ENCODE peak calls at places on chromosomes 1 and 21, in eight cellular contexts. N is aorta; X is GM12878; U is cardiac muscle cell; A is CD8-positive, alpha-beta T cell; Z is MM.1S; S is OCI-LY7; C is right lobe of liver. I is an unnamed sample. For H3K4me1, the result is how much of the 10 kb centered on the place peaks cover.

GRCh38 chr21:45420061-45420521 is 15.1 kb downstream of the COL18A1 start:
- DNase-seq in N (peak), X (no peak), U (no peak), A (no peak), Z (no peak), S (no peak), C (no peak), I (no peak)

GRCh38 chr21:45537111-45537745 is 5.0 kb downstream of the SLC19A1 start:
- DNase-seq in N (peak), X (no peak), U (no peak), A (no peak), Z (no peak), S (no peak), C (peak), I (no peak)

GRCh38 chr1:118928739-118929554 is 59.2 kb downstream of the TBX15 start:
- DNase-seq in N (no peak), X (no peak), U (peak), A (no peak), Z (peak), S (peak), C (no peak), I (peak)

GRCh38 chr1:44684525-44684924 is 10.0 kb downstream of the ARMH1 start:
- DNase-seq in N (no peak), X (peak), U (no peak), A (no peak), Z (no peak), S (peak), C (no peak), I (no peak)

GRCh38 chr1:179794669-179795068 is 51.6 kb downstream of the FAM163A start:
- DNase-seq in N (no peak), X (no peak), U (no peak), A (no peak), Z (no peak), S (no peak), C (no peak), I (no peak)

GRCh38 chr1:181179980-181180964 is 91.8 kb downstream of the IER5 start:
- DNase-seq in N (no peak), X (peak), U (peak), A (no peak), Z (peak), S (no peak), C (no peak), I (peak)

GRCh38 chr1:95095833-95096217 is 21.3 kb upstream of the TLCD4 start:
- DNase-seq in N (no peak), X (peak), U (no peak), A (no peak), Z (no peak), S (peak), C (no peak), I (no peak)

GRCh38 chr1:216535059-216535458 is 111.8 kb upstream of the USH2A start:
- DNase-seq in N (no peak), X (no peak), U (no peak), A (no peak), Z (no peak), S (no peak), C (no peak), I (no peak)

GRCh38 chr1:112722601-112723510 is 7.7 kb upstream of the PPM1J start:
- DNase-seq in N (no peak), X (no peak), U (no peak), A (no peak), Z (no peak), S (no peak), C (no peak), I (peak)

GRCh38 chr1:155015527-155016230 is 13.1 kb downstream of the ZBTB7B start:
- DNase-seq in N (no peak), X (no peak), U (no peak), A (no peak), Z (no peak), S (no peak), C (no peak), I (no peak)

GRCh38 chr1:118147542-118147941 is 37.5 kb downstream of the SPAG17 start:
- DNase-seq in N (no peak), X (no peak), U (no peak), A (no peak), Z (no peak), S (no peak), C (no peak), I (no peak)

GRCh38 chr1:29156543-29157268 is 25.0 kb downstream of the SRSF4 start:
- DNase-seq in N (no peak), X (no peak), U (peak), A (no peak), Z (no peak), S (no peak), C (no peak), I (peak)

GRCh38 chr1:154773551-154773950 is 96.5 kb downstream of the KCNN3 start:
- DNase-seq in N (peak), X (no peak), U (no peak), A (no peak), Z (no peak), S (no peak), C (no peak), I (no peak)

DNA sequence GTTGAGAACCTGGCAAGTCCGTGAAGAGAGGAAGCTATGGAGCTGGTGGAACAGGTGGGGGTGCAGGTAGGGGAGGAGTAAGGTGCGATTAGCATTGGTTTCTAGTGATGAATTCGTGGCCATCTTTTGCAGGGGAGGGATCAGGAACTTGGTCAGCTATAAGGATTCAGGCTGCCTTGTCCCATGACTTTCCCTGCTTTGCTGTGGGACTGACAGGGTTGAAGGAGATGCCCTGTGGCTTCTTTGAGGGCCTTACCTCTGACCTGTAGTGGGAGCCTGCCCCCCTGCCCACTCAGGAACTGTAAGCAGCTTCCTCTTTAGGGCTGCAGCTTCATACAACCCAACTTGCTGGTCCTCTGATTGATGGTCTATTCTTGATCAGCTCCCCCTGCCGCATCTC is 84.7 kb upstream of the CD34 start:
- DNase-seq in N (no peak), X (no peak), U (no peak), A (no peak), Z (no peak), S (no peak), C (no peak), I (no peak)
- H3K4me1 ChIP-seq in N (under half), X (under half), U (under half), A (under half), Z (under half), S (under half), C (under half), I (under half)

GRCh38 chr1:230458509-230458908 is 32.4 kb upstream of the PGBD5 start:
- DNase-seq in N (no peak), X (no peak), U (no peak), A (no peak), Z (no peak), S (no peak), C (no peak), I (no peak)
- H3K4me3 ChIP-seq in N (no peak), X (no peak), U (no peak), A (no peak), Z (no peak), S (no peak), C (no peak), I (no peak)

GRCh38 chr1:224163311-224163710 is 19.7 kb upstream of the DEGS1 start:
- DNase-seq in N (no peak), X (no peak), U (no peak), A (no peak), Z (no peak), S (no peak), C (no peak), I (no peak)
- H3K4me1 ChIP-seq in N (under half), X (under half), U (under half), A (under half), Z (under half), S (under half), C (under half), I (under half)

GRCh38 chr1:25548601-25549000 is 5.2 kb downstream of the LDLRAP1 start:
- DNase-seq in N (no peak), X (no peak), U (no peak), A (no peak), Z (peak), S (peak), C (no peak), I (no peak)
- H3K4me3 ChIP-seq in N (no peak), X (peak), U (no peak), A (peak), Z (peak), S (peak), C (no peak), I (no peak)